ENCODE peak calls at places on chromosomes 16 and 17, in nine cellular contexts. One of them, this sample, is unnamed.

GRCh38 chr16:24983521-24983920 is 31.6 kb downstream of the ARHGAP17 start:
- DNase-seq in memory B cell: no peak
- DNase-seq in activated T-helper 1 cell treated with anti-CD3 and anti-CD28 coated beads, Interleukin-2, amount 50 U/mL, for 16 hours: no peak
- DNase-seq in CD4-positive, alpha-beta memory T cell: no peak
- DNase-seq in CD4-positive, alpha-beta T cell: no peak
- DNase-seq in activated naive CD4-positive, alpha-beta T cell: no peak
- DNase-seq in RCC 7860: no peak
- DNase-seq in activated T-cell treated with anti-CD3 and anti-CD28 coated beads for 48 hours: no peak
- DNase-seq in activated CD4-positive, alpha-beta T cell treated with anti-CD3 and anti-CD28 coated beads, Interleukin-2, amount 10 ng/mL, durations not matched to agents 7 days and 5 days: no peak
- DNase-seq in this sample: no peak

GRCh38 chr16:85114909-85115567 is 2.8 kb upstream of the CIBAR2 start:
- DNase-seq in activated CD4-positive, alpha-beta T cell treated with anti-CD3 and anti-CD28 coated beads, Interleukin-2, amount 10 ng/mL, durations not matched to agents 7 days and 5 days: peak
- DNase-seq in CD4-positive, alpha-beta memory T cell: peak
- DNase-seq in activated naive CD4-positive, alpha-beta T cell: peak
- DNase-seq in memory B cell: peak
- DNase-seq in CD4-positive, alpha-beta T cell: peak
- DNase-seq in activated T-helper 1 cell treated with anti-CD3 and anti-CD28 coated beads, Interleukin-2, amount 50 U/mL, for 16 hours: peak
- DNase-seq in RCC 7860: peak
- DNase-seq in activated T-cell treated with anti-CD3 and anti-CD28 coated beads for 48 hours: peak
- DNase-seq in this sample: peak

GRCh38 chr16:28504707-28505404 is 1.8 kb downstream of the IL27 start:
- DNase-seq in activated CD4-positive, alpha-beta T cell treated with anti-CD3 and anti-CD28 coated beads, Interleukin-2, amount 10 ng/mL, durations not matched to agents 7 days and 5 days: no peak
- DNase-seq in memory B cell: no peak
- DNase-seq in activated T-cell treated with anti-CD3 and anti-CD28 coated beads for 48 hours: no peak
- DNase-seq in activated T-helper 1 cell treated with anti-CD3 and anti-CD28 coated beads, Interleukin-2, amount 50 U/mL, for 16 hours: no peak
- DNase-seq in RCC 7860: no peak
- DNase-seq in activated naive CD4-positive, alpha-beta T cell: no peak
- DNase-seq in CD4-positive, alpha-beta T cell: no peak
- DNase-seq in CD4-positive, alpha-beta memory T cell: no peak
- DNase-seq in this sample: no peak

GRCh38 chr17:50514936-50515702 is 6.9 kb downstream of the MYCBPAP start:
- DNase-seq in activated naive CD4-positive, alpha-beta T cell: no peak
- DNase-seq in activated CD4-positive, alpha-beta T cell treated with anti-CD3 and anti-CD28 coated beads, Interleukin-2, amount 10 ng/mL, durations not matched to agents 7 days and 5 days: no peak
- DNase-seq in CD4-positive, alpha-beta T cell: no peak
- DNase-seq in activated T-helper 1 cell treated with anti-CD3 and anti-CD28 coated beads, Interleukin-2, amount 50 U/mL, for 16 hours: no peak
- DNase-seq in activated T-cell treated with anti-CD3 and anti-CD28 coated beads for 48 hours: no peak
- DNase-seq in memory B cell: no peak
- DNase-seq in RCC 7860: no peak
- DNase-seq in CD4-positive, alpha-beta memory T cell: no peak
- DNase-seq in this sample: no peak

GRCh38 chr17:59373879-59374495 is 42.5 kb downstream of the YPEL2 start:
- DNase-seq in CD4-positive, alpha-beta T cell: no peak
- DNase-seq in CD4-positive, alpha-beta memory T cell: no peak
- DNase-seq in activated CD4-positive, alpha-beta T cell treated with anti-CD3 and anti-CD28 coated beads, Interleukin-2, amount 10 ng/mL, durations not matched to agents 7 days and 5 days: no peak
- DNase-seq in memory B cell: no peak
- DNase-seq in activated T-helper 1 cell treated with anti-CD3 and anti-CD28 coated beads, Interleukin-2, amount 50 U/mL, for 16 hours: no peak
- DNase-seq in activated naive CD4-positive, alpha-beta T cell: no peak
- DNase-seq in activated T-cell treated with anti-CD3 and anti-CD28 coated beads for 48 hours: no peak
- DNase-seq in RCC 7860: no peak
- DNase-seq in this sample: no peak

GRCh38 chr16:71594000-71594646 is 17.2 kb upstream of the TAT start:
- DNase-seq in memory B cell: no peak
- DNase-seq in CD4-positive, alpha-beta memory T cell: no peak
- DNase-seq in CD4-positive, alpha-beta T cell: no peak
- DNase-seq in activated CD4-positive, alpha-beta T cell treated with anti-CD3 and anti-CD28 coated beads, Interleukin-2, amount 10 ng/mL, durations not matched to agents 7 days and 5 days: no peak
- DNase-seq in activated T-cell treated with anti-CD3 and anti-CD28 coated beads for 48 hours: no peak
- DNase-seq in RCC 7860: no peak
- DNase-seq in activated T-helper 1 cell treated with anti-CD3 and anti-CD28 coated beads, Interleukin-2, amount 50 U/mL, for 16 hours: no peak
- DNase-seq in activated naive CD4-positive, alpha-beta T cell: no peak
- DNase-seq in this sample: no peak

GRCh38 chr17:61660726-61661125 is 69.7 kb upstream of the NACA2 start:
- DNase-seq in CD4-positive, alpha-beta memory T cell: no peak
- DNase-seq in memory B cell: no peak
- DNase-seq in activated T-cell treated with anti-CD3 and anti-CD28 coated beads for 48 hours: no peak
- DNase-seq in CD4-positive, alpha-beta T cell: no peak
- DNase-seq in activated CD4-positive, alpha-beta T cell treated with anti-CD3 and anti-CD28 coated beads, Interleukin-2, amount 10 ng/mL, durations not matched to agents 7 days and 5 days: no peak
- DNase-seq in activated T-helper 1 cell treated with anti-CD3 and anti-CD28 coated beads, Interleukin-2, amount 50 U/mL, for 16 hours: no peak
- DNase-seq in RCC 7860: no peak
- DNase-seq in activated naive CD4-positive, alpha-beta T cell: no peak
- DNase-seq in this sample: no peak

GRCh38 chr17:5693821-5694220 is 109.5 kb upstream of the NLRP1 start:
- DNase-seq in activated CD4-positive, alpha-beta T cell treated with anti-CD3 and anti-CD28 coated beads, Interleukin-2, amount 10 ng/mL, durations not matched to agents 7 days and 5 days: no peak
- DNase-seq in memory B cell: no peak
- DNase-seq in CD4-positive, alpha-beta T cell: no peak
- DNase-seq in activated T-cell treated with anti-CD3 and anti-CD28 coated beads for 48 hours: no peak
- DNase-seq in RCC 7860: no peak
- DNase-seq in activated T-helper 1 cell treated with anti-CD3 and anti-CD28 coated beads, Interleukin-2, amount 50 U/mL, for 16 hours: no peak
- DNase-seq in activated naive CD4-positive, alpha-beta T cell: no peak
- DNase-seq in CD4-positive, alpha-beta memory T cell: no peak
- DNase-seq in this sample: no peak

GRCh38 chr17:80877095-80877828 is 114.4 kb upstream of the CHMP6 start:
- DNase-seq in activated T-helper 1 cell treated with anti-CD3 and anti-CD28 coated beads, Interleukin-2, amount 50 U/mL, for 16 hours: peak
- DNase-seq in RCC 7860: no peak
- DNase-seq in memory B cell: peak
- DNase-seq in activated T-cell treated with anti-CD3 and anti-CD28 coated beads for 48 hours: peak
- DNase-seq in activated CD4-positive, alpha-beta T cell treated with anti-CD3 and anti-CD28 coated beads, Interleukin-2, amount 10 ng/mL, durations not matched to agents 7 days and 5 days: peak
- DNase-seq in CD4-positive, alpha-beta memory T cell: no peak
- DNase-seq in activated naive CD4-positive, alpha-beta T cell: no peak
- DNase-seq in CD4-positive, alpha-beta T cell: no peak
- DNase-seq in this sample: no peak

GRCh38 chr16:86692476-86692875 is 114.1 kb downstream of the FOXL1 start:
- DNase-seq in memory B cell: no peak
- DNase-seq in activated CD4-positive, alpha-beta T cell treated with anti-CD3 and anti-CD28 coated beads, Interleukin-2, amount 10 ng/mL, durations not matched to agents 7 days and 5 days: no peak
- DNase-seq in CD4-positive, alpha-beta T cell: no peak
- DNase-seq in RCC 7860: no peak
- DNase-seq in activated T-cell treated with anti-CD3 and anti-CD28 coated beads for 48 hours: no peak
- DNase-seq in activated T-helper 1 cell treated with anti-CD3 and anti-CD28 coated beads, Interleukin-2, amount 50 U/mL, for 16 hours: no peak
- DNase-seq in CD4-positive, alpha-beta memory T cell: no peak
- DNase-seq in activated naive CD4-positive, alpha-beta T cell: no peak
- DNase-seq in this sample: no peak

GRCh38 chr16:25580071-25580470 is 111.7 kb upstream of the HS3ST4 start:
- DNase-seq in CD4-positive, alpha-beta memory T cell: no peak
- DNase-seq in CD4-positive, alpha-beta T cell: no peak
- DNase-seq in activated naive CD4-positive, alpha-beta T cell: no peak
- DNase-seq in RCC 7860: no peak
- DNase-seq in activated T-helper 1 cell treated with anti-CD3 and anti-CD28 coated beads, Interleukin-2, amount 50 U/mL, for 16 hours: no peak
- DNase-seq in memory B cell: no peak
- DNase-seq in activated CD4-positive, alpha-beta T cell treated with anti-CD3 and anti-CD28 coated beads, Interleukin-2, amount 10 ng/mL, durations not matched to agents 7 days and 5 days: no peak
- DNase-seq in activated T-cell treated with anti-CD3 and anti-CD28 coated beads for 48 hours: no peak
- DNase-seq in this sample: no peak

GRCh38 chr16:61797296-61797695 is 238.9 kb downstream of the CDH8 start:
- DNase-seq in RCC 7860: no peak
- DNase-seq in memory B cell: no peak
- DNase-seq in activated T-cell treated with anti-CD3 and anti-CD28 coated beads for 48 hours: no peak
- DNase-seq in activated CD4-positive, alpha-beta T cell treated with anti-CD3 and anti-CD28 coated beads, Interleukin-2, amount 10 ng/mL, durations not matched to agents 7 days and 5 days: no peak
- DNase-seq in activated T-helper 1 cell treated with anti-CD3 and anti-CD28 coated beads, Interleukin-2, amount 50 U/mL, for 16 hours: no peak
- DNase-seq in activated naive CD4-positive, alpha-beta T cell: no peak
- DNase-seq in CD4-positive, alpha-beta T cell: no peak
- DNase-seq in CD4-positive, alpha-beta memory T cell: no peak
- DNase-seq in this sample: no peak

GRCh38 chr17:18248300-18248731 is 10.2 kb downstream of the FLII start:
- DNase-seq in CD4-positive, alpha-beta memory T cell: peak
- DNase-seq in activated naive CD4-positive, alpha-beta T cell: no peak
- DNase-seq in CD4-positive, alpha-beta T cell: peak
- DNase-seq in memory B cell: peak
- DNase-seq in RCC 7860: peak
- DNase-seq in activated T-helper 1 cell treated with anti-CD3 and anti-CD28 coated beads, Interleukin-2, amount 50 U/mL, for 16 hours: peak
- DNase-seq in activated T-cell treated with anti-CD3 and anti-CD28 coated beads for 48 hours: peak
- DNase-seq in activated CD4-positive, alpha-beta T cell treated with anti-CD3 and anti-CD28 coated beads, Interleukin-2, amount 10 ng/mL, durations not matched to agents 7 days and 5 days: peak
- DNase-seq in this sample: peak

GRCh38 chr17:49543860-49544259 is 31.8 kb upstream of the NXPH3 start:
- DNase-seq in CD4-positive, alpha-beta memory T cell: no peak
- DNase-seq in memory B cell: no peak
- DNase-seq in activated CD4-positive, alpha-beta T cell treated with anti-CD3 and anti-CD28 coated beads, Interleukin-2, amount 10 ng/mL, durations not matched to agents 7 days and 5 days: no peak
- DNase-seq in activated T-helper 1 cell treated with anti-CD3 and anti-CD28 coated beads, Interleukin-2, amount 50 U/mL, for 16 hours: no peak
- DNase-seq in activated naive CD4-positive, alpha-beta T cell: no peak
- DNase-seq in CD4-positive, alpha-beta T cell: no peak
- DNase-seq in RCC 7860: no peak
- DNase-seq in activated T-cell treated with anti-CD3 and anti-CD28 coated beads for 48 hours: no peak
- DNase-seq in this sample: no peak

GRCh38 chr17:67629963-67630320 is 87.8 kb upstream of the NOL11 start:
- DNase-seq in memory B cell: no peak
- DNase-seq in activated naive CD4-positive, alpha-beta T cell: no peak
- DNase-seq in CD4-positive, alpha-beta memory T cell: peak
- DNase-seq in CD4-positive, alpha-beta T cell: no peak
- DNase-seq in activated T-cell treated with anti-CD3 and anti-CD28 coated beads for 48 hours: no peak
- DNase-seq in activated CD4-positive, alpha-beta T cell treated with anti-CD3 and anti-CD28 coated beads, Interleukin-2, amount 10 ng/mL, durations not matched to agents 7 days and 5 days: no peak
- DNase-seq in RCC 7860: no peak
- DNase-seq in activated T-helper 1 cell treated with anti-CD3 and anti-CD28 coated beads, Interleukin-2, amount 50 U/mL, for 16 hours: no peak
- DNase-seq in this sample: peak

GRCh38 chr17:35337364-35337763 is 36.1 kb downstream of the SLFN11 start:
- DNase-seq in activated T-cell treated with anti-CD3 and anti-CD28 coated beads for 48 hours: no peak
- DNase-seq in RCC 7860: no peak
- DNase-seq in activated CD4-positive, alpha-beta T cell treated with anti-CD3 and anti-CD28 coated beads, Interleukin-2, amount 10 ng/mL, durations not matched to agents 7 days and 5 days: no peak
- DNase-seq in CD4-positive, alpha-beta memory T cell: no peak
- DNase-seq in activated naive CD4-positive, alpha-beta T cell: no peak
- DNase-seq in activated T-helper 1 cell treated with anti-CD3 and anti-CD28 coated beads, Interleukin-2, amount 50 U/mL, for 16 hours: no peak
- DNase-seq in memory B cell: no peak
- DNase-seq in CD4-positive, alpha-beta T cell: no peak
- DNase-seq in this sample: no peak

GRCh38 chr16:83913234-83913633 is 14.3 kb downstream of the MLYCD start:
- DNase-seq in RCC 7860: no peak
- DNase-seq in memory B cell: no peak
- DNase-seq in activated T-cell treated with anti-CD3 and anti-CD28 coated beads for 48 hours: no peak
- DNase-seq in CD4-positive, alpha-beta T cell: no peak
- DNase-seq in activated T-helper 1 cell treated with anti-CD3 and anti-CD28 coated beads, Interleukin-2, amount 50 U/mL, for 16 hours: no peak
- DNase-seq in activated CD4-positive, alpha-beta T cell treated with anti-CD3 and anti-CD28 coated beads, Interleukin-2, amount 10 ng/mL, durations not matched to agents 7 days and 5 days: no peak
- DNase-seq in CD4-positive, alpha-beta memory T cell: no peak
- DNase-seq in activated naive CD4-positive, alpha-beta T cell: no peak
- DNase-seq in this sample: no peak